ENCODE peak calls at places on chromosomes 1 and 21, in six cellular contexts. R is AG09319; Y is EH; T is non-pigmented ciliary epithelial cell; W is iPS-NIHi11; L is stimulated activated CD8-positive, alpha-beta memory T cell treated with anti-CD3 and anti-CD28 coated beads, Interleukin-7, amount 100 ng/mL, for 1 hour. J is an unnamed sample.

GRCh38 chr1:12601690-12602632 is 16.0 kb downstream of the DHRS3 start:
- DNase-seq in R (peak), Y (no peak), T (no peak), W (no peak), L (no peak), J (no peak)

GRCh38 chr21:45004481-45005263 is 64.8 kb downstream of the SLX9 start:
- DNase-seq in R (no peak), Y (no peak), T (no peak), W (no peak), L (no peak), J (no peak)

GRCh38 chr1:20704390-20705301 is 13.2 kb downstream of the KIF17 start:
- DNase-seq in R (no peak), Y (no peak), T (no peak), W (no peak), L (no peak), J (no peak)

GRCh38 chr1:101781437-101781836 is 215.3 kb downstream of the OLFM3 start:
- DNase-seq in R (no peak), Y (no peak), T (no peak), W (no peak), L (no peak), J (no peak)

GRCh38 chr1:27005648-27006496 is 6.8 kb downstream of the TENT5B start:
- DNase-seq in R (no peak), Y (peak), T (no peak), W (no peak), L (no peak), J (no peak)

GRCh38 chr1:78677788-78678187 is 28.2 kb downstream of the IFI44 start:
- DNase-seq in R (no peak), Y (no peak), T (no peak), W (no peak), L (no peak), J (no peak)

GRCh38 chr1:31674626-31675025 is 29.2 kb downstream of the COL16A1 start:
- DNase-seq in R (no peak), Y (peak), T (no peak), W (no peak), L (no peak), J (no peak)

GRCh38 chr1:10721381-10722321 is 74.8 kb downstream of the CASZ1 start:
- DNase-seq in R (no peak), Y (no peak), T (no peak), W (peak), L (no peak), J (no peak)

GRCh38 chr21:34737115-34737514 is 68.3 kb downstream of the CLIC6 start:
- DNase-seq in R (no peak), Y (peak), T (no peak), W (no peak), L (no peak), J (no peak)

GRCh38 chr1:233700338-233700737 is 86.4 kb downstream of the KCNK1 start:
- DNase-seq in R (no peak), Y (no peak), T (no peak), W (no peak), L (no peak), J (no peak)

GRCh38 chr1:192225713-192226112 is 67.5 kb downstream of the RGS18 start:
- DNase-seq in R (no peak), Y (peak), T (peak), W (no peak), L (no peak), J (no peak)

GRCh38 chr1:62247391-62248168 is 52.9 kb downstream of the L1TD1 start:
- DNase-seq in R (no peak), Y (no peak), T (no peak), W (peak), L (no peak), J (no peak)

GRCh38 chr21:35254006-35254751 is 205.1 kb upstream of the RUNX1 start:
- DNase-seq in R (peak), Y (peak), T (no peak), W (no peak), L (no peak), J (no peak)

GRCh38 chr1:27664291-27664690 is 7.7 kb downstream of the IFI6 start:
- DNase-seq in R (no peak), Y (no peak), T (no peak), W (no peak), L (no peak), J (no peak)

GRCh38 chr1:209513226-209513625 is 70.3 kb upstream of the CAMK1G start:
- DNase-seq in R (peak), Y (peak), T (no peak), W (peak), L (no peak), J (no peak)

GRCh38 chr1:151133339-151133761 is 13.1 kb downstream of the SEMA6C start:
- DNase-seq in R (no peak), Y (no peak), T (no peak), W (peak), L (no peak), J (no peak)

GRCh38 chr1:27372022-27372807 is 2.4 kb downstream of the FCN3 start:
- DNase-seq in R (no peak), Y (no peak), T (no peak), W (no peak), L (no peak), J (no peak)

GRCh38 chr1:172909606-172910326 is 141.0 kb downstream of the TNFSF18 start:
- DNase-seq in R (peak), Y (peak), T (peak), W (no peak), L (no peak), J (no peak)